ENCODE peak calls at places on chromosomes 4 and X, in four cellular contexts. A, F, J and E are unnamed samples.

GRCh38 chr4:105555409-105555808 is 3.0 kb downstream of the ARHGEF38 start:
- DNase-seq in A (no peak), F (no peak), J (no peak), E (no peak)

GRCh38 chr4:1674682-1675081 is 9.4 kb downstream of the FAM53A start:
- DNase-seq in A (no peak), F (no peak), J (no peak), E (no peak)

GRCh38 chrX:106927023-106927422 is 6.8 kb downstream of the CLDN2 start:
- DNase-seq in A (no peak), F (no peak), J (no peak), E (no peak)

GRCh38 chrX:111098874-111099273 is 2.9 kb downstream of the PAK3 start:
- DNase-seq in A (peak), F (peak), J (peak), E (peak)

GRCh38 chrX:41276661-41277506 is 57.1 kb upstream of the DDX3X start:
- DNase-seq in A (no peak), F (no peak), J (no peak), E (peak)

GRCh38 chrX:38806875-38807601 is 5.8 kb downstream of the MID1IP1 start:
- DNase-seq in A (no peak), F (peak), J (no peak), E (no peak)

GRCh38 chrX:43005561-43005960 is 227.6 kb upstream of the PPP1R2C start:
- DNase-seq in A (no peak), F (no peak), J (no peak), E (no peak)

GRCh38 chrX:154791467-154791866 is 13.8 kb downstream of the MPP1 start:
- DNase-seq in A (no peak), F (no peak), J (no peak), E (no peak)

GRCh38 chr4:23268072-23268771 is 575.5 kb downstream of the GBA3 start:
- DNase-seq in A (no peak), F (no peak), J (no peak), E (no peak)

GRCh38 chr4:183797445-183798248 is 107.5 kb upstream of the STOX2 start:
- DNase-seq in A (no peak), F (peak), J (peak), E (no peak)

GRCh38 chr4:78551420-78552351 is at the start of gene ANXA3:
- DNase-seq in A (no peak), F (peak), J (peak), E (no peak)

GRCh38 chr4:112739442-112739841 is 102.5 kb downstream of the LARP7 start:
- DNase-seq in A (no peak), F (no peak), J (no peak), E (no peak)

GRCh38 chrX:103831803-103832544 is at the start of gene RAB9B:
- DNase-seq in A (peak), F (peak), J (peak), E (no peak)

GRCh38 chr4:90174622-90175023 is 47.4 kb downstream of the CCSER1 start:
- DNase-seq in A (no peak), F (no peak), J (no peak), E (no peak)

GRCh38 chr4:175540151-175540550 is 271.9 kb downstream of the GPM6A start:
- DNase-seq in A (no peak), F (no peak), J (no peak), E (no peak)

GRCh38 chr4:123832173-123833026 is 435.8 kb downstream of the SPRY1 start:
- DNase-seq in A (peak), F (peak), J (no peak), E (no peak)

GRCh38 chr4:168972601-168973000 is 37.5 kb downstream of the CBR4 start:
- DNase-seq in A (no peak), F (no peak), J (no peak), E (no peak)

GRCh38 chr4:12734586-12734985 is 749.6 kb downstream of the RAB28 start:
- DNase-seq in A (no peak), F (no peak), J (no peak), E (no peak)

GRCh38 chr4:1992468-1993168 is 16.2 kb downstream of the NELFA start:
- DNase-seq in A (no peak), F (no peak), J (no peak), E (no peak)

GRCh38 chrX:56790778-56791177 is 61.7 kb downstream of the NBDY start:
- DNase-seq in A (peak), F (no peak), J (no peak), E (no peak)

GRCh38 chrX:9586992-9587392 is 122.1 kb downstream of the TBL1X start:
- DNase-seq in A (no peak), F (no peak), J (no peak), E (no peak)

GRCh38 chr4:25552580-25553271 is 102.9 kb upstream of the SLC34A2 start:
- DNase-seq in A (no peak), F (peak), J (no peak), E (no peak)

GRCh38 chr4:108336076-108336475 is 167.3 kb upstream of the LEF1 start:
- DNase-seq in A (no peak), F (peak), J (no peak), E (no peak)